ENCODE peak calls at places on chromosomes 2 and 18, in seven cellular contexts. I is Karpas-422; T is naive B cell; L is Panc1; U is AG08395; O is LoVo; S is activated naive CD4-positive, alpha-beta T cell treated with Interleukin-2 at 50 U/mL for 16 hours. W is an unnamed sample.

GRCh38 chr18:33820517-33821368 is 242.7 kb downstream of the ASXL3 start:
- DNase-seq in U (no peak), I (no peak), L (no peak), O (no peak), S (no peak), T (no peak), W (no peak)

GRCh38 chr2:184769038-184769437 is 170.7 kb downstream of the ZNF804A start:
- DNase-seq in U (no peak), O (no peak), L (no peak), I (no peak), S (no peak), T (no peak), W (peak)

GRCh38 chr2:74239346-74239745 is 40.9 kb downstream of the MTHFD2 start:
- DNase-seq in S (no peak), L (no peak), O (no peak), T (no peak), I (no peak), U (no peak), W (no peak)

GRCh38 chr2:167964650-167965404 is 282.6 kb downstream of the STK39 start:
- DNase-seq in T (no peak), O (no peak), S (no peak), U (no peak), I (peak), L (no peak), W (no peak)

GRCh38 chr2:19357383-19358241 is 811 bp downstream of the OSR1 start:
- DNase-seq in S (no peak), L (no peak), I (no peak), U (no peak), T (no peak), O (no peak), W (no peak)

GRCh38 chr18:53796042-53796729 is 428.3 kb downstream of the MBD2 start:
- DNase-seq in S (no peak), T (no peak), O (peak), I (no peak), L (no peak), U (peak), W (peak)

GRCh38 chr2:221104391-221104811 is 467.7 kb downstream of the EPHA4 start:
- DNase-seq in O (no peak), S (no peak), L (no peak), T (no peak), U (peak), I (no peak), W (peak)

GRCh38 chr2:27832396-27832795 is 57.8 kb downstream of the RBKS start:
- DNase-seq in O (no peak), L (no peak), U (peak), I (no peak), S (no peak), T (no peak), W (no peak)

GRCh38 chr2:37321029-37321682 is 3.5 kb downstream of the PRKD3 start:
- DNase-seq in O (no peak), I (no peak), T (no peak), S (no peak), L (no peak), U (no peak), W (no peak)

GRCh38 chr2:200471928-200472645 is 37.8 kb downstream of the KCTD18 start:
- DNase-seq in U (no peak), T (no peak), L (no peak), O (no peak), I (no peak), S (no peak), W (no peak)

GRCh38 chr18:51028201-51028805 is 1.7 kb upstream of the SMAD4 start:
- DNase-seq in T (no peak), L (no peak), S (no peak), I (peak), O (peak), U (no peak), W (peak)

GRCh38 chr2:223019987-223020717 is 31.8 kb upstream of the KCNE4 start:
- DNase-seq in L (no peak), O (no peak), U (no peak), I (no peak), T (no peak), S (no peak), W (no peak)

GRCh38 chr18:3652380-3653262 is 202.6 kb downstream of the TGIF1 start:
- DNase-seq in L (peak), T (no peak), I (no peak), O (peak), U (peak), S (peak), W (peak)

GRCh38 chr2:215460682-215461081 is 24.8 kb upstream of the FN1 start:
- DNase-seq in S (no peak), L (no peak), O (no peak), U (peak), I (no peak), T (no peak), W (peak)

GRCh38 chr2:177797808-177798207 is 274.8 kb downstream of the PDE11A start:
- DNase-seq in U (no peak), S (no peak), L (no peak), T (no peak), I (no peak), O (no peak), W (no peak)

GRCh38 chr2:158359846-158360245 is 96.7 kb downstream of the CCDC148 start:
- DNase-seq in I (no peak), O (no peak), L (no peak), T (no peak), S (no peak), U (no peak), W (peak)

GRCh38 chr2:32523711-32524110 is 104.1 kb upstream of the TTC27 start:
- DNase-seq in L (no peak), S (no peak), I (no peak), U (no peak), O (no peak), T (no peak), W (no peak)

GRCh38 chr2:235381261-235381912 is 112.5 kb upstream of the AGAP1 start:
- DNase-seq in L (no peak), T (no peak), U (no peak), S (no peak), O (no peak), I (no peak), W (no peak)

GRCh38 chr2:169928463-169928864 is 101.2 kb downstream of the UBR3 start:
- DNase-seq in S (no peak), O (peak), U (peak), T (peak), I (peak), L (peak), W (no peak)

GRCh38 chr2:217935245-217935879 is 67.4 kb downstream of the TNS1 start:
- DNase-seq in L (no peak), U (peak), O (no peak), T (no peak), I (no peak), S (no peak), W (no peak)

GRCh38 chr2:215507836-215508235 is 72.0 kb upstream of the FN1 start:
- DNase-seq in O (no peak), S (no peak), I (no peak), T (no peak), L (no peak), U (no peak), W (no peak)

GRCh38 chr2:180705122-180705521 is 275.3 kb upstream of the UBE2E3 start:
- DNase-seq in T (no peak), O (no peak), I (no peak), U (no peak), L (no peak), S (no peak), W (no peak)

GRCh38 chr2:102514061-102514785 is 41.2 kb downstream of the SLC9A4 start:
- DNase-seq in I (no peak), U (peak), T (no peak), L (no peak), O (peak), S (no peak), W (peak)

GRCh38 chr2:18903750-18904149 is 314.4 kb upstream of the NT5C1B start:
- DNase-seq in L (no peak), T (no peak), O (no peak), S (no peak), U (no peak), I (no peak), W (no peak)

GRCh38 chr2:41944218-41944880 is 103.5 kb upstream of the PKDCC start:
- DNase-seq in L (no peak), U (no peak), I (no peak), O (no peak), T (no peak), S (no peak), W (no peak)

W was measured in MG63.